ENCODE peak calls at places on chromosomes 5 and 9, in eight cellular contexts. S is stimulated activated naive CD4-positive, alpha-beta T cell; L is GM13976; M is COR-L47; T is hypothalamus; N is heart right ventricle; O is NCI-H460; R is HuH-7. V is an unnamed sample.

GRCh38 chr5:168295574-168296201 is 4.2 kb downstream of the WWC1 start:
- DNase-seq in M (no peak), T (peak), O (no peak), R (peak), L (no peak), S (no peak), N (no peak), V (no peak)

GRCh38 chr9:85212887-85213286 is 528.9 kb downstream of the AGTPBP1 start:
- DNase-seq in N (no peak), M (no peak), L (no peak), S (no peak), O (no peak), T (no peak), R (no peak), V (no peak)

GRCh38 chr9:137683307-137683864 is 64.6 kb downstream of the EHMT1 start:
- DNase-seq in T (no peak), R (no peak), O (no peak), M (no peak), S (no peak), L (no peak), N (no peak), V (no peak)

GRCh38 chr9:109304350-109304749 is 16.5 kb downstream of the EPB41L4B start:
- DNase-seq in O (no peak), N (no peak), R (no peak), L (no peak), S (no peak), T (no peak), M (no peak), V (no peak)

GRCh38 chr9:94983552-94983951 is 257.1 kb downstream of the AOPEP start:
- DNase-seq in N (no peak), R (no peak), S (no peak), L (no peak), T (no peak), O (no peak), M (no peak), V (no peak)

GRCh38 chr9:14907360-14907685 is 2.9 kb downstream of the FREM1 start:
- DNase-seq in M (no peak), O (no peak), L (no peak), S (no peak), T (no peak), N (no peak), R (no peak), V (no peak)

GRCh38 chr5:43140286-43140685 is 19.6 kb downstream of the ZNF131 start:
- DNase-seq in S (no peak), R (no peak), M (no peak), L (no peak), T (no peak), O (no peak), N (no peak), V (no peak)

GRCh38 chr5:120684213-120684612 is 220.1 kb downstream of the PRR16 start:
- DNase-seq in M (no peak), L (no peak), R (no peak), T (no peak), S (no peak), N (no peak), O (no peak), V (no peak)

GRCh38 chr5:87122171-87122977 is 145.3 kb upstream of the RASA1 start:
- DNase-seq in N (no peak), R (no peak), L (no peak), M (no peak), S (no peak), T (no peak), O (no peak), V (no peak)

GRCh38 chr5:10577371-10578291 is 13.8 kb downstream of the ANKRD33B start:
- DNase-seq in N (peak), O (no peak), T (no peak), S (no peak), L (no peak), M (no peak), R (no peak), V (no peak)

GRCh38 chr9:90053027-90053426 is 448.2 kb downstream of the GADD45G start:
- DNase-seq in M (no peak), S (no peak), L (no peak), T (no peak), O (no peak), N (no peak), R (peak), V (no peak)

V was measured in cortex of kidney.